ENCODE peak calls at places on chromosomes 16 and 17, in ten cellular contexts. One of them, this sample, is unnamed. For H3K4me1, the result is how much of the 10 kb centered on the place peaks cover.

GRCh38 chr17:41322264-41322902 is 6.9 kb upstream of the KRTAP17-1 start:
- DNase-seq in left ventricle myocardium inferior: no peak
- DNase-seq in adrenal gland: no peak
- DNase-seq in neural progenitor cell: peak
- DNase-seq in ascending aorta: no peak
- DNase-seq in cardiac muscle cell: peak
- DNase-seq in A549: peak
- DNase-seq in HCT116: peak
- DNase-seq in thyroid gland: peak
- DNase-seq in uterus: no peak
- DNase-seq in this sample: no peak

GRCh38 chr17:40180694-40181093 is 3.4 kb downstream of the RAPGEFL1 start:
- DNase-seq in left ventricle myocardium inferior: no peak
- DNase-seq in adrenal gland: no peak
- DNase-seq in neural progenitor cell: no peak
- DNase-seq in ascending aorta: no peak
- DNase-seq in cardiac muscle cell: no peak
- DNase-seq in A549: no peak
- DNase-seq in HCT116: no peak
- DNase-seq in thyroid gland: no peak
- DNase-seq in uterus: no peak
- DNase-seq in this sample: no peak

GRCh38 chr17:17350491-17351355 is 47.5 kb downstream of the NT5M start:
- DNase-seq in left ventricle myocardium inferior: no peak
- DNase-seq in adrenal gland: no peak
- DNase-seq in neural progenitor cell: peak
- DNase-seq in ascending aorta: no peak
- DNase-seq in cardiac muscle cell: peak
- DNase-seq in A549: peak
- DNase-seq in HCT116: no peak
- DNase-seq in thyroid gland: no peak
- DNase-seq in uterus: no peak
- DNase-seq in this sample: no peak

GRCh38 chr17:41004397-41004796 is 4.5 kb downstream of the KRTAP3-1 start:
- DNase-seq in left ventricle myocardium inferior: no peak
- DNase-seq in adrenal gland: no peak
- DNase-seq in neural progenitor cell: no peak
- DNase-seq in ascending aorta: no peak
- DNase-seq in cardiac muscle cell: no peak
- DNase-seq in A549: no peak
- DNase-seq in HCT116: no peak
- DNase-seq in thyroid gland: no peak
- DNase-seq in uterus: no peak
- DNase-seq in this sample: no peak

GRCh38 chr16:6684076-6684673 is 648.5 kb upstream of the RBFOX1 start:
- DNase-seq in left ventricle myocardium inferior: no peak
- DNase-seq in adrenal gland: no peak
- DNase-seq in neural progenitor cell: peak
- DNase-seq in ascending aorta: no peak
- DNase-seq in cardiac muscle cell: peak
- DNase-seq in A549: peak
- DNase-seq in HCT116: no peak
- DNase-seq in thyroid gland: peak
- DNase-seq in uterus: no peak
- DNase-seq in this sample: no peak

GRCh38 chr17:80959330-80960036 is 32.2 kb upstream of the CHMP6 start:
- DNase-seq in left ventricle myocardium inferior: peak
- DNase-seq in adrenal gland: peak
- DNase-seq in neural progenitor cell: no peak
- DNase-seq in ascending aorta: peak
- DNase-seq in cardiac muscle cell: no peak
- DNase-seq in A549: no peak
- DNase-seq in HCT116: no peak
- DNase-seq in thyroid gland: no peak
- DNase-seq in uterus: peak
- DNase-seq in this sample: peak

GRCh38 chr17:43477832-43478634 is 5.7 kb upstream of the DHX8 start:
- DNase-seq in left ventricle myocardium inferior: no peak
- DNase-seq in adrenal gland: no peak
- DNase-seq in neural progenitor cell: no peak
- DNase-seq in ascending aorta: no peak
- DNase-seq in cardiac muscle cell: no peak
- DNase-seq in A549: no peak
- DNase-seq in HCT116: no peak
- DNase-seq in thyroid gland: no peak
- DNase-seq in uterus: no peak
- DNase-seq in this sample: no peak

GRCh38 chr16:66481081-66481942 is 54.2 kb downstream of the BEAN1 start:
- DNase-seq in left ventricle myocardium inferior: no peak
- DNase-seq in adrenal gland: no peak
- DNase-seq in neural progenitor cell: no peak
- DNase-seq in ascending aorta: peak
- DNase-seq in cardiac muscle cell: no peak
- DNase-seq in A549: no peak
- DNase-seq in HCT116: no peak
- DNase-seq in thyroid gland: no peak
- DNase-seq in uterus: no peak
- DNase-seq in this sample: peak

GRCh38 chr17:55561316-55561972 is 50.2 kb upstream of the SMIM36 start:
- DNase-seq in left ventricle myocardium inferior: no peak
- DNase-seq in adrenal gland: no peak
- DNase-seq in neural progenitor cell: no peak
- DNase-seq in ascending aorta: no peak
- DNase-seq in cardiac muscle cell: no peak
- DNase-seq in A549: no peak
- DNase-seq in HCT116: no peak
- DNase-seq in thyroid gland: no peak
- DNase-seq in uterus: no peak
- DNase-seq in this sample: no peak

GRCh38 chr17:45869676-45870341 is 24.5 kb upstream of the MAPT start:
- DNase-seq in left ventricle myocardium inferior: no peak
- DNase-seq in adrenal gland: no peak
- DNase-seq in neural progenitor cell: no peak
- DNase-seq in ascending aorta: no peak
- DNase-seq in cardiac muscle cell: no peak
- DNase-seq in A549: no peak
- DNase-seq in HCT116: no peak
- DNase-seq in thyroid gland: no peak
- DNase-seq in uterus: no peak
- DNase-seq in this sample: no peak

GRCh38 chr17:27888072-27888471 is 5.1 kb downstream of the LYRM9 start:
- DNase-seq in left ventricle myocardium inferior: no peak
- DNase-seq in adrenal gland: no peak
- DNase-seq in neural progenitor cell: no peak
- DNase-seq in ascending aorta: no peak
- DNase-seq in cardiac muscle cell: no peak
- DNase-seq in A549: no peak
- DNase-seq in HCT116: no peak
- DNase-seq in thyroid gland: no peak
- DNase-seq in uterus: no peak
- DNase-seq in this sample: no peak

GRCh38 chr16:81473561-81473960 is 29.0 kb downstream of the CMIP start:
- DNase-seq in left ventricle myocardium inferior: peak
- DNase-seq in adrenal gland: no peak
- DNase-seq in neural progenitor cell: no peak
- DNase-seq in ascending aorta: no peak
- DNase-seq in cardiac muscle cell: no peak
- DNase-seq in A549: no peak
- DNase-seq in HCT116: no peak
- DNase-seq in thyroid gland: no peak
- DNase-seq in uterus: no peak
- DNase-seq in this sample: no peak

GRCh38 chr16:81473969-81474959 is 29.7 kb downstream of the CMIP start:
- DNase-seq in left ventricle myocardium inferior: peak
- DNase-seq in adrenal gland: no peak
- DNase-seq in neural progenitor cell: no peak
- DNase-seq in ascending aorta: no peak
- DNase-seq in cardiac muscle cell: no peak
- DNase-seq in A549: no peak
- DNase-seq in HCT116: no peak
- DNase-seq in thyroid gland: no peak
- DNase-seq in uterus: no peak
- DNase-seq in this sample: no peak

GRCh38 chr16:81478294-81478693 is 33.7 kb downstream of the CMIP start:
- DNase-seq in left ventricle myocardium inferior: peak
- DNase-seq in adrenal gland: no peak
- DNase-seq in neural progenitor cell: no peak
- DNase-seq in ascending aorta: no peak
- DNase-seq in cardiac muscle cell: no peak
- DNase-seq in A549: no peak
- DNase-seq in HCT116: no peak
- DNase-seq in thyroid gland: no peak
- DNase-seq in uterus: no peak
- DNase-seq in this sample: no peak

GRCh38 chr16:81478876-81479496 is 34.4 kb downstream of the CMIP start:
- DNase-seq in left ventricle myocardium inferior: peak
- DNase-seq in adrenal gland: peak
- DNase-seq in neural progenitor cell: no peak
- DNase-seq in ascending aorta: peak
- DNase-seq in cardiac muscle cell: no peak
- DNase-seq in A549: no peak
- DNase-seq in HCT116: no peak
- DNase-seq in thyroid gland: peak
- DNase-seq in uterus: no peak
- DNase-seq in this sample: no peak

GRCh38 chr16:81476732-81477131 is 32.1 kb downstream of the CMIP start:
- DNase-seq in left ventricle myocardium inferior: no peak
- DNase-seq in adrenal gland: no peak
- DNase-seq in neural progenitor cell: no peak
- DNase-seq in ascending aorta: no peak
- DNase-seq in cardiac muscle cell: no peak
- DNase-seq in A549: no peak
- DNase-seq in HCT116: no peak
- DNase-seq in thyroid gland: no peak
- DNase-seq in uterus: no peak
- DNase-seq in this sample: no peak
- H3K4me1 ChIP-seq in left ventricle myocardium inferior: half or more
- H3K4me1 ChIP-seq in adrenal gland: half or more
- H3K4me1 ChIP-seq in neural progenitor cell: under half
- H3K4me1 ChIP-seq in ascending aorta: under half
- H3K4me1 ChIP-seq in cardiac muscle cell: under half
- H3K4me1 ChIP-seq in A549: half or more
- H3K4me1 ChIP-seq in HCT116: under half
- H3K4me1 ChIP-seq in thyroid gland: under half
- H3K4me1 ChIP-seq in uterus: under half
- H3K4me1 ChIP-seq in this sample: under half

GRCh38 chr16:14366447-14366846 is 263.6 kb downstream of the PARN start:
- DNase-seq in left ventricle myocardium inferior: no peak
- DNase-seq in adrenal gland: no peak
- DNase-seq in neural progenitor cell: no peak
- DNase-seq in ascending aorta: no peak
- DNase-seq in cardiac muscle cell: no peak
- DNase-seq in A549: no peak
- DNase-seq in HCT116: no peak
- DNase-seq in thyroid gland: no peak
- DNase-seq in uterus: no peak
- DNase-seq in this sample: no peak
- H3K27ac ChIP-seq in left ventricle myocardium inferior: no peak
- H3K27ac ChIP-seq in adrenal gland: no peak
- H3K27ac ChIP-seq in neural progenitor cell: no peak
- H3K27ac ChIP-seq in ascending aorta: no peak
- H3K27ac ChIP-seq in cardiac muscle cell: no peak
- H3K27ac ChIP-seq in A549: peak
- H3K27ac ChIP-seq in HCT116: no peak
- H3K27ac ChIP-seq in thyroid gland: no peak
- H3K27ac ChIP-seq in uterus: no peak
- H3K27ac ChIP-seq in this sample: no peak

GRCh38 chr17:76946111-76946771 is 78.0 kb downstream of the MGAT5B start:
- DNase-seq in left ventricle myocardium inferior: no peak
- DNase-seq in adrenal gland: no peak
- DNase-seq in neural progenitor cell: peak
- DNase-seq in ascending aorta: no peak
- DNase-seq in cardiac muscle cell: no peak
- DNase-seq in A549: no peak
- DNase-seq in HCT116: no peak
- DNase-seq in thyroid gland: no peak
- DNase-seq in uterus: no peak
- DNase-seq in this sample: no peak

GRCh38 chr17:76943202-76943601 is 75.0 kb downstream of the MGAT5B start:
- DNase-seq in left ventricle myocardium inferior: no peak
- DNase-seq in adrenal gland: no peak
- DNase-seq in neural progenitor cell: no peak
- DNase-seq in ascending aorta: no peak
- DNase-seq in cardiac muscle cell: no peak
- DNase-seq in A549: no peak
- DNase-seq in HCT116: no peak
- DNase-seq in thyroid gland: no peak
- DNase-seq in uterus: no peak
- DNase-seq in this sample: no peak

GRCh38 chr17:76944477-76944876 is 76.3 kb downstream of the MGAT5B start:
- DNase-seq in left ventricle myocardium inferior: no peak
- DNase-seq in adrenal gland: no peak
- DNase-seq in neural progenitor cell: no peak
- DNase-seq in ascending aorta: no peak
- DNase-seq in cardiac muscle cell: no peak
- DNase-seq in A549: no peak
- DNase-seq in HCT116: no peak
- DNase-seq in thyroid gland: no peak
- DNase-seq in uterus: no peak
- DNase-seq in this sample: no peak

GRCh38 chr17:76940738-76941350 is 72.6 kb downstream of the MGAT5B start:
- DNase-seq in left ventricle myocardium inferior: no peak
- DNase-seq in adrenal gland: no peak
- DNase-seq in neural progenitor cell: peak
- DNase-seq in ascending aorta: no peak
- DNase-seq in cardiac muscle cell: no peak
- DNase-seq in A549: no peak
- DNase-seq in HCT116: no peak
- DNase-seq in thyroid gland: no peak
- DNase-seq in uterus: no peak
- DNase-seq in this sample: no peak

DNA sequence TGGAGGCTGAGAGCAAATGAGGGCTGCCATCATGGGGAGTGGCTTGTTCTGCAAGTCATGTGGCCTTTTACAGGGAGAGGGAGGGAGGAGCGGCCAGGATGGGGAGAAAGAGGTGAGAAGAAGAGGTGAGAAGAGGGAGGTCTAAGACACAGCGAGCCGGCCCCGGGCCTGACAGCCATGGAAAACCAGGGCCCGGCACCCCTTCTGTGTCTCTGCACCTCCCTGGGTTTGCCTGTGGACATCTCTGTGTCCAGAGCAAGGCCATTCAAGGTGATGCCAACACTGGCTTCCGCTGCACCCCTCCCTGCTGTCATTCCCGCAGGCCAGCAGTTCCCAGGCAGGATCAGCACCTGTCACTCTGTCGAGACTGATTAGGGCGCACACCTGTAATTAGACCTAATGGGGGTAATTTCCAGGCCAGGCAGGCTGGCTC is 75.6 kb downstream of the MGAT5B start:
- DNase-seq in left ventricle myocardium inferior: no peak
- DNase-seq in adrenal gland: no peak
- DNase-seq in neural progenitor cell: no peak
- DNase-seq in ascending aorta: no peak
- DNase-seq in cardiac muscle cell: no peak
- DNase-seq in A549: no peak
- DNase-seq in HCT116: no peak
- DNase-seq in thyroid gland: no peak
- DNase-seq in uterus: no peak
- DNase-seq in this sample: no peak
- H3K4me3 ChIP-seq in left ventricle myocardium inferior: no peak
- H3K4me3 ChIP-seq in adrenal gland: no peak
- H3K4me3 ChIP-seq in neural progenitor cell: no peak
- H3K4me3 ChIP-seq in ascending aorta: no peak
- H3K4me3 ChIP-seq in cardiac muscle cell: no peak
- H3K4me3 ChIP-seq in A549: no peak
- H3K4me3 ChIP-seq in HCT116: no peak
- H3K4me3 ChIP-seq in thyroid gland: no peak
- H3K4me3 ChIP-seq in uterus: no peak
- H3K4me3 ChIP-seq in this sample: no peak

GRCh38 chr17:78345791-78346494 is 13.9 kb downstream of the SOCS3 start:
- DNase-seq in left ventricle myocardium inferior: no peak
- DNase-seq in adrenal gland: no peak
- DNase-seq in neural progenitor cell: no peak
- DNase-seq in ascending aorta: no peak
- DNase-seq in cardiac muscle cell: no peak
- DNase-seq in A549: no peak
- DNase-seq in HCT116: no peak
- DNase-seq in thyroid gland: no peak
- DNase-seq in uterus: no peak
- DNase-seq in this sample: no peak
- H3K4me1 ChIP-seq in left ventricle myocardium inferior: half or more
- H3K4me1 ChIP-seq in adrenal gland: under half
- H3K4me1 ChIP-seq in neural progenitor cell: under half
- H3K4me1 ChIP-seq in ascending aorta: under half
- H3K4me1 ChIP-seq in cardiac muscle cell: under half
- H3K4me1 ChIP-seq in A549: half or more
- H3K4me1 ChIP-seq in HCT116: under half
- H3K4me1 ChIP-seq in thyroid gland: under half
- H3K4me1 ChIP-seq in uterus: under half
- H3K4me1 ChIP-seq in this sample: under half